ENCODE peak calls at places on chromosomes 5 and 9, in six cellular contexts. D is right cardiac atrium, N is A549, J is OCI-LY7, W is BE2C, T is AG09309. A is an unnamed sample.
A peak's percentile ranks its signal among the peaks of the same experiment; 100 is the strongest.

GRCh38 chr9:80188579-80188978 is 616.8 kb downstream of the TLE4 start:
- DNase-seq in N (no peak), J (peak; percentile 2), W (no peak), T (no peak), D (no peak), A (no peak)

GRCh38 chr5:32462618-32463017 is 18.1 kb upstream of the ZFR start:
- DNase-seq in N (peak; percentile 32), T (no peak), W (no peak), J (no peak), D (no peak), A (no peak)

GRCh38 chr9:28301281-28301680 is 728.0 kb upstream of the C9orf72 start:
- DNase-seq in W (no peak), D (no peak), T (no peak), J (no peak), N (no peak), A (no peak)

GRCh38 chr9:133127340-133127981 is 6.4 kb upstream of the RALGDS start:
- DNase-seq in J (no peak), T (no peak), W (no peak), D (no peak), N (no peak), A (no peak)

GRCh38 chr5:102312586-102312985 is 16.5 kb upstream of the SLCO4C1 start:
- DNase-seq in W (no peak), D (no peak), N (no peak), T (no peak), J (no peak), A (no peak)

GRCh38 chr5:27462936-27463335 is 424.6 kb upstream of the CDH9 start:
- DNase-seq in W (no peak), T (no peak), D (no peak), N (no peak), J (no peak), A (no peak)

GRCh38 chr5:135038829-135039525 is 4.9 kb upstream of the PITX1 start:
- DNase-seq in T (no peak), J (no peak), N (no peak), W (no peak), D (no peak), A (no peak)

GRCh38 chr9:123069010-123069481 is 35.6 kb downstream of the GPR21 start:
- DNase-seq in N (no peak), D (no peak), T (peak; percentile 96), W (no peak), J (no peak), A (no peak)

GRCh38 chr9:33731625-33732024 is 63.7 kb upstream of the PRSS3 start:
- DNase-seq in N (no peak), D (no peak), W (no peak), T (no peak), J (no peak), A (no peak)

GRCh38 chr9:95642189-95642588 is 125.4 kb upstream of the PTCH1 start:
- DNase-seq in D (no peak), N (no peak), T (no peak), W (no peak), J (no peak), A (no peak)

GRCh38 chr9:95644377-95644776 is 127.6 kb upstream of the PTCH1 start:
- DNase-seq in N (no peak), D (no peak), W (peak; percentile 30), J (no peak), T (no peak), A (no peak)

GRCh38 chr9:95645579-95645978 is 128.8 kb upstream of the PTCH1 start:
- DNase-seq in D (no peak), T (no peak), W (no peak), J (no peak), N (no peak), A (no peak)

GRCh38 chr9:95645992-95646391 is 129.2 kb upstream of the PTCH1 start:
- DNase-seq in N (no peak), D (no peak), W (no peak), T (no peak), J (no peak), A (no peak)

DNA sequence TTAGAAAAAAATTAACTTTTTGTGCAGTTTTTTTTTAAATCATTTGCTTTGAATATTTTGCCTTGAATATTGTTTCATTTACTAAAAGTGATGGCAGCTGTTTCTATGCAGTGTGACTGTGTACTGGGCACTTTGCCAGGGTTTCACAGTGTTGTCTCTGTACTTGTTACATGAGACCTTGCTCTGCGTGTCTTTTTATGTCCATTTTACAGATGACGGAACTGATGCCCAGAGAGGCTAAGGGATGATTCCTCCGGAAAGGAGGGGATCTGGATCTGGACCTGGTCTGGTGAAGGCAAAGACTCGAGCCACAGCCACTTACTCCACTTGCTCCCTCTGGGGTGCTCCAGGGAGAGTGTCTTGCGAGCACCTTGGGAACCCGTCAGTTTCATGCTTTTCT is 124.8 kb upstream of the PTCH1 start:
- DNase-seq in N (no peak), J (no peak), W (peak; percentile 54), T (no peak), D (no peak), A (no peak)
- H3K4me3 ChIP-seq in N (no peak overlapping the region), J (no peak overlapping the region), W (no peak overlapping the region), T (no peak overlapping the region), D (no peak overlapping the region), A (no peak overlapping the region)

DNA sequence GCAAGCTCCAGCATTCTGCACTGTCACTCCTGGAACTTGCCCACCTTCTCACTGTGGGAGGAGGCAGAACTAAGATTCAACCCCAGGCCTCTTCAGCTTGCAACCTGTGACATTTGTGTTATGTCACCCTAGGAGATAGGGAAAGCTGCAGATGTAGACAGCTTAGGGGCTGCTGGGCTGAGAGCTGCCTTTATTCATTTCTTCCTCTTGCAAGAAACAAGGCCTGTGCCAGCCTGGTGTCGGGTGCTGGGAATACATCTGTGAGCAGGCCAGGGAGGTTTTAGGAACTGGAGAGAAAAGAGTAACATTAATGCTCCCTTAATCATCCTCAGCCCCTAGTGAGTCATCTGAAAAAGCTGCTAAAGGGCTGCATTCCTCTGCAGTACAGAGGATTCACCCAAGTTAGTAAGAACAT is 101.8 kb downstream of the FGF18 start:
- DNase-seq in J (no peak), N (peak; percentile 89), D (no peak), W (no peak), T (peak; percentile 84), A (no peak)
- H3K4me3 ChIP-seq in J (no peak overlapping the region), N (no peak overlapping the region), D (no peak overlapping the region), W (no peak overlapping the region), T (no peak overlapping the region), A (no peak overlapping the region)

GRCh38 chr5:1103093-1103492 is 8.8 kb downstream of the SLC12A7 start:
- DNase-seq in N (no peak), D (no peak), W (peak; percentile 54), T (no peak), J (no peak), A (no peak)

GRCh38 chr5:1105350-1106265 is 6.3 kb downstream of the SLC12A7 start:
- DNase-seq in T (no peak), D (no peak), N (peak; percentile 71), W (no peak), J (no peak), A (no peak)

GRCh38 chr5:1104327-1105006 is 7.4 kb downstream of the SLC12A7 start:
- DNase-seq in J (no peak), N (no peak), T (no peak), W (no peak), D (no peak), A (no peak)

GRCh38 chr5:1101991-1102713 is 9.7 kb downstream of the SLC12A7 start:
- DNase-seq in N (no peak), T (no peak), D (peak; percentile 86), J (no peak), W (peak; percentile 58), A (no peak)

DNA sequence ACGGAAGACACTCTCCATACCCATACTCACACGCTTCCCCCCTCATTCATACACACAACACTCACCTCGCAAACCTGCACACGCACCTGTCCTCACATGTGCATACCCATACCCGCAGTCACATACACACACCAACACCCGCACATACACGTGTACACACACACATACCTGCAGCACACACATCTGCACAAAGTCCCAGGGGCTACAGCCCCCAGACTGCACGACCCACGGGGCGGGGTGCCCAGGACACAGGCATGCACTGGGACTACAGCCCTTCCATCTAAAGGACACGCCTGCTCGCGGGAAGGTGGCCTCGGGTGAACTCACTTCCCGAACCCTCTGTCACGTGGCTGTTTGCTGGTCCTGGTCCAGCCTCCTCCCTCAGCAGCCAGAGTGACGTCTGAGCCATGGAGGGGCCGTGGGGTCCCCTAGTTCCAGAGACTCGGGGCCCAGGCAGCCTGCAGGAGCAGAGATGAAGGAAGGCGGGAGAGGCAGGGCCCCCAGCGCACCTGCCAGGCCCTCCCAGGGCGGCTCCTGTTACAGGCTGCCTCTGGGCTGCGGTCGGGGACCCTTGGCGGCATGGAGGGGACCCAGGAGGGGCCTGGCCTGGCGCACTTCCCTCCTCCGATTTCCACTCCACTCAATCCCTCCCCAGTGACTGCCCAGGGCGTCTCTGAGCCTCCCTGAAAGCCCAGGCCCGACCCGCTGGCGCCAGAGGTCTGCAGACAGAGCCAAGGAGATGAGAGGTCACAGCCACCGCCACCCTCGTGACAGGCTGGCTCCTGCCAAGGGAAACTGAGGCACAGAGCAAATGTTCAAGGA is 8.1 kb downstream of the SLC12A7 start:
- DNase-seq in J (no peak), T (no peak), D (peak; percentile 96), W (peak; percentile 46), N (no peak), A (no peak)
- H3K4me3 ChIP-seq in J (no peak overlapping the region), T (no peak overlapping the region), D (no peak overlapping the region), W (no peak overlapping the region), N (no peak overlapping the region), A (peak overlapping the region; percentile 29)

DNA sequence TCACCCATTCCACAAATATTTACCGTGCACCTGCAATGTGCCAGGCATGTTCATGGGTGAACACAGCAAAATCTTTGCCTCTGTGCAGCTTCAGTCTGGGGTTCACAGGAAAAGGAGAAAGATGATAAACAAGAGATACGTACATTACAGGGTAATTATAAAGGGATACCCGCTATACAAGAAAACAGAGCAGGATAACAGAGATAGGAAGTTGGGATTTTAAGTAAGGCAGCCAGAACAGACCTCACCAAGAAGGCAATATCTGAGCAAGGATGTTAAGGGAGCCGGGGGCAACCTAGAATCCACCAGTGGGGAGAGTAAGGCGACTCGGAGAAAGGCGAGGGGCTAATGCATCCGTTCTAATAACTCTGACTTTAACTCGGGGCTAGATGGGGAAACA is 811 bp upstream of the RAD23B start:
- DNase-seq in W (no peak), D (no peak), N (no peak), J (peak; percentile 37), T (no peak), A (no peak)
- H3K4me3 ChIP-seq in W (peak overlapping the region; percentile 78), D (peak overlapping the region; percentile 51), N (peak overlapping the region; percentile 76), J (peak overlapping the region; percentile 94), T (peak overlapping the region; percentile 66), A (peak overlapping the region; percentile 92)

DNA sequence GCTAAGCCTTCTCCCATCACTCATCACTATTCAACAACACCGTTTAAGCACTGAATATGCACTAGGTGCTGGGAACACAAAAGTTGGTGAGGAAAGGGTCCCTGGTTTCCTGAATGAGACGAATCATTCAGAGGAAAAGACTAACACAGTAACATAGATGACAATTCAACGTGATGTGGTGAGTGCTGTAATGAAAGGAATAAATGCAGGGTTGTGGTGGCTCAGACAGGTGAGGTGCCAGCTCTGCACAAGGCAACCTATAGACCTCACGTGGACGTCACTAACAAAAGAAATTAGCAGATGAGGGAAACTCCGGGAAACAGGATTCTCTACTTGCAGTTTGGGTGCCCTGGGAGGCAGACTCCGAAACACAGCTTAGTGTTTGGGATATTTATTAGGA is 40.0 kb upstream of the ERBIN start:
- DNase-seq in W (no peak), N (no peak), D (no peak), J (no peak), T (no peak), A (no peak)
- H3K4me3 ChIP-seq in W (no peak overlapping the region), N (no peak overlapping the region), D (no peak overlapping the region), J (no peak overlapping the region), T (no peak overlapping the region), A (no peak overlapping the region)

GRCh38 chr5:124022966-124023365 is 511.0 kb downstream of the CSNK1G3 start:
- DNase-seq in J (no peak), W (no peak), N (no peak), T (no peak), D (no peak), A (no peak)
- H3K4me3 ChIP-seq in J (no peak overlapping the region), W (no peak overlapping the region), N (no peak overlapping the region), T (no peak overlapping the region), D (no peak overlapping the region), A (no peak overlapping the region)